ENCODE peak calls at places on chromosomes 11 and 22, in six cellular contexts. Q is substantia nigra; M is dorsolateral prefrontal cortex; D is stimulated activated CD8-positive, alpha-beta memory T cell treated with anti-CD3 and anti-CD28 coated beads, Interleukin-2, amount 100 ng/mL, for 1 hour; V is HFFc6; I is adipocyte. P is an unnamed sample.
A peak's percentile ranks its signal among the peaks of the same experiment; 100 is the strongest.

GRCh38 chr11:45209904-45210699 is 63.7 kb downstream of the PRDM11 start:
- DNase-seq in D (no peak), Q (peak; percentile 43), M (peak; percentile 89), I (peak; percentile 7), V (no peak), P (peak; percentile 20)

GRCh38 chr11:78889698-78890097 is 315.0 kb upstream of the NARS2 start:
- DNase-seq in D (no peak), V (no peak), M (no peak), I (no peak), Q (no peak), P (no peak)

GRCh38 chr11:129608711-129609110 is 206.9 kb upstream of the TMEM45B start:
- DNase-seq in Q (no peak), D (no peak), M (no peak), V (no peak), I (no peak), P (no peak)

GRCh38 chr11:129881570-129882170 is 13.7 kb downstream of the NFRKB start:
- DNase-seq in I (peak; percentile 30), Q (no peak), M (peak; percentile 10), D (no peak), V (peak; percentile 26), P (no peak)

GRCh38 chr11:83641511-83641910 is 355.3 kb upstream of the CCDC90B start:
- DNase-seq in D (no peak), V (peak; percentile 1), M (peak; percentile 12), Q (no peak), I (peak; percentile 12), P (no peak)

GRCh38 chr11:45163956-45164575 is 17.6 kb downstream of the PRDM11 start:
- DNase-seq in Q (no peak), D (no peak), V (no peak), I (no peak), M (peak; percentile 48), P (peak; percentile 62)

GRCh38 chr11:95182397-95182796 is 48.6 kb downstream of the SESN3 start:
- DNase-seq in Q (no peak), D (no peak), M (no peak), I (no peak), V (no peak), P (no peak)

GRCh38 chr11:126491092-126491491 is 135.6 kb downstream of the ST3GAL4 start:
- DNase-seq in Q (no peak), M (no peak), V (no peak), I (no peak), D (no peak), P (no peak)

GRCh38 chr11:117221775-117222517 is 9.9 kb downstream of the PCSK7 start:
- DNase-seq in M (no peak), I (peak; percentile 76), Q (no peak), V (peak; percentile 52), D (no peak), P (no peak)

GRCh38 chr11:65078151-65078550 is 5.7 kb downstream of the CDCA5 start:
- DNase-seq in M (no peak), V (peak; percentile 24), D (peak; percentile 32), I (peak; percentile 34), Q (no peak), P (peak; percentile 35)

GRCh38 chr22:37425800-37426531 is 1.3 kb downstream of the ELFN2 start:
- DNase-seq in Q (no peak), V (no peak), D (no peak), M (no peak), I (no peak), P (no peak)

GRCh38 chr22:17794726-17795125 is 20.5 kb upstream of the BID start:
- DNase-seq in I (no peak), Q (no peak), M (no peak), V (no peak), D (no peak), P (no peak)

GRCh38 chr11:132686827-132687370 is 845.4 kb downstream of the OPCML start:
- DNase-seq in Q (no peak), D (no peak), M (no peak), V (no peak), I (peak; percentile 10), P (no peak)

P was measured in stimulated activated naive B cell treated with anti-CD40 and anti-IgM and Interleukin-4, amounts not matched to agents 10 μg/mL and 1 μg/mL and 100 μg/mL, for 72 hours.